ENCODE peak calls at places on chromosomes 2 and 18, in four cellular contexts. D is breast epithelium; M is omental fat pad; E is activated CD8-positive, alpha-beta memory T cell treated with anti-CD3 and anti-CD28 coated beads for 48 hours. T is an unnamed sample.

GRCh38 chr18:43720036-43720435 is 442.7 kb upstream of the SYT4 start:
- DNase-seq in D (no peak), M (no peak), E (no peak), T (no peak)

GRCh38 chr2:43611987-43612894 is 16.4 kb upstream of the THADA start:
- DNase-seq in D (peak; percentile 57), M (peak; percentile 65), E (peak; percentile 47), T (peak; percentile 87)

GRCh38 chr18:12308386-12309100 is 502 bp downstream of the TUBB6 start:
- DNase-seq in D (peak; percentile 73), M (peak; percentile 42), E (no peak), T (peak; percentile 58)

GRCh38 chr18:13165636-13166423 is 52.7 kb upstream of the LDLRAD4 start:
- DNase-seq in D (no peak), M (no peak), E (no peak), T (no peak)

GRCh38 chr2:214856116-214856515 is 46.6 kb upstream of the BARD1 start:
- DNase-seq in D (no peak), M (no peak), E (no peak), T (no peak)

GRCh38 chr2:216246741-216247140 is 125.5 kb downstream of the MARCHF4 start:
- DNase-seq in D (no peak), M (no peak), E (no peak), T (no peak)

GRCh38 chr2:148909114-148909513 is 34.1 kb downstream of the KIF5C start:
- DNase-seq in D (no peak), M (no peak), E (no peak), T (no peak)

GRCh38 chr2:128500136-128500800 is 181.6 kb upstream of the HS6ST1 start:
- DNase-seq in D (no peak), M (no peak), E (no peak), T (no peak)

GRCh38 chr2:23801396-23801795 is 125.5 kb downstream of the ATAD2B start:
- DNase-seq in D (no peak), M (no peak), E (no peak), T (no peak)

GRCh38 chr2:232986155-232986554 is 26.9 kb downstream of the NGEF start:
- DNase-seq in D (no peak), M (no peak), E (no peak), T (no peak)